ENCODE peak calls at places on chromosomes 2 and 18, in ten cellular contexts. E is SJSA1, F is BJ, R is OCI-LY7, C is HAP-1, I is brain microvascular endothelial cell, G is right cardiac atrium, H is AG04449, P is lower leg skin, U is ovary. S is an unnamed sample.

GRCh38 chr2:63849381-63850203 is 7.9 kb downstream of the UGP2 start:
- DNase-seq in E (peak), F (peak), R (no peak), C (peak), I (no peak), G (no peak), H (no peak), P (no peak), U (no peak), S (no peak)

GRCh38 chr2:240930631-240931318 is 24.6 kb downstream of the CROCC2 start:
- DNase-seq in E (no peak), F (no peak), R (no peak), C (no peak), I (no peak), G (no peak), H (no peak), P (peak), U (peak), S (no peak)

GRCh38 chr2:52613064-52613463 is 1154.5 kb upstream of the CHAC2 start:
- DNase-seq in E (no peak), F (no peak), R (no peak), C (no peak), I (no peak), G (no peak), H (no peak), P (no peak), U (no peak), S (no peak)

GRCh38 chr2:227433171-227433570 is 38.8 kb upstream of the AGFG1 start:
- DNase-seq in E (no peak), F (no peak), R (no peak), C (no peak), I (no peak), G (no peak), H (no peak), P (no peak), U (no peak), S (no peak)

GRCh38 chr18:60413944-60414547 is 41.5 kb upstream of the MC4R start:
- DNase-seq in E (no peak), F (no peak), R (peak), C (peak), I (no peak), G (no peak), H (no peak), P (no peak), U (no peak), S (no peak)

GRCh38 chr2:227990937-227991336 is 119.5 kb downstream of the DAW1 start:
- DNase-seq in E (no peak), F (no peak), R (no peak), C (no peak), I (no peak), G (no peak), H (no peak), P (no peak), U (no peak), S (no peak)

GRCh38 chr2:5673861-5674240 is 18.3 kb upstream of the SOX11 start:
- DNase-seq in E (no peak), F (no peak), R (no peak), C (no peak), I (peak), G (no peak), H (no peak), P (no peak), U (no peak), S (no peak)

GRCh38 chr2:239889641-239890055 is 135.5 kb downstream of the NDUFA10 start:
- DNase-seq in E (no peak), F (no peak), R (no peak), C (no peak), I (no peak), G (no peak), H (no peak), P (peak), U (no peak), S (peak)

GRCh38 chr2:39202639-39203369 is 41.0 kb downstream of the CDKL4 start:
- DNase-seq in E (no peak), F (no peak), R (no peak), C (peak), I (peak), G (no peak), H (no peak), P (no peak), U (no peak), S (no peak)

GRCh38 chr2:222336442-222336841 is 37.6 kb upstream of the PAX3 start:
- DNase-seq in E (no peak), F (no peak), R (no peak), C (no peak), I (no peak), G (no peak), H (no peak), P (no peak), U (no peak), S (no peak)

GRCh38 chr2:871175-871727 is 79.4 kb upstream of the SNTG2 start:
- DNase-seq in E (no peak), F (no peak), R (no peak), C (no peak), I (no peak), G (no peak), H (no peak), P (peak), U (no peak), S (no peak)

GRCh38 chr2:203751886-203752285 is 45.4 kb downstream of the CD28 start:
- DNase-seq in E (no peak), F (no peak), R (no peak), C (no peak), I (no peak), G (no peak), H (no peak), P (no peak), U (no peak), S (no peak)

GRCh38 chr2:23411752-23412431 is 26.9 kb downstream of the KLHL29 start:
- DNase-seq in E (peak), F (peak), R (no peak), C (no peak), I (peak), G (no peak), H (peak), P (peak), U (no peak), S (no peak)

GRCh38 chr2:112622528-112622849 is 23.2 kb upstream of the SLC20A1 start:
- DNase-seq in E (no peak), F (peak), R (no peak), C (no peak), I (peak), G (no peak), H (peak), P (peak), U (no peak), S (no peak)

GRCh38 chr2:26691881-26692813 is at the start of gene KCNK3:
- DNase-seq in E (no peak), F (no peak), R (no peak), C (peak), I (no peak), G (peak), H (no peak), P (no peak), U (peak), S (peak)

GRCh38 chr18:42338683-42339082 is 383.6 kb downstream of the PIK3C3 start:
- DNase-seq in E (no peak), F (no peak), R (no peak), C (peak), I (no peak), G (no peak), H (no peak), P (no peak), U (no peak), S (no peak)

GRCh38 chr18:9643549-9643948 is 29.2 kb upstream of the PPP4R1 start:
- DNase-seq in E (peak), F (peak), R (no peak), C (peak), I (peak), G (no peak), H (peak), P (no peak), U (no peak), S (no peak)

GRCh38 chr2:94759211-94759610 is 112.0 kb upstream of the TEKT4 start:
- DNase-seq in E (no peak), F (no peak), R (peak), C (no peak), I (no peak), G (no peak), H (no peak), P (no peak), U (no peak), S (no peak)

GRCh38 chr2:108607706-108608301 is 73.5 kb downstream of the LIMS1 start:
- DNase-seq in E (peak), F (no peak), R (peak), C (peak), I (no peak), G (peak), H (no peak), P (no peak), U (no peak), S (no peak)

GRCh38 chr2:8452979-8453903 is 228.6 kb upstream of the ID2 start:
- DNase-seq in E (no peak), F (no peak), R (no peak), C (no peak), I (no peak), G (no peak), H (no peak), P (peak), U (no peak), S (no peak)

GRCh38 chr18:31680836-31681568 is 3.4 kb downstream of the B4GALT6 start:
- DNase-seq in E (no peak), F (no peak), R (peak), C (no peak), I (no peak), G (no peak), H (no peak), P (no peak), U (no peak), S (no peak)

GRCh38 chr18:2410688-2411087 is 160.6 kb downstream of the METTL4 start:
- DNase-seq in E (no peak), F (no peak), R (no peak), C (no peak), I (peak), G (no peak), H (no peak), P (no peak), U (no peak), S (no peak)

GRCh38 chr2:28338754-28339325 is 53.8 kb upstream of the FOSL2 start:
- DNase-seq in E (peak), F (no peak), R (no peak), C (no peak), I (no peak), G (peak), H (no peak), P (no peak), U (no peak), S (peak)

GRCh38 chr2:1032030-1032429 is 81.4 kb downstream of the SNTG2 start:
- DNase-seq in E (no peak), F (no peak), R (no peak), C (no peak), I (no peak), G (no peak), H (no peak), P (no peak), U (no peak), S (no peak)

GRCh38 chr2:241214209-241214608 is 25.7 kb downstream of the ANO7 start:
- DNase-seq in E (no peak), F (no peak), R (no peak), C (no peak), I (no peak), G (peak), H (no peak), P (no peak), U (no peak), S (no peak)

GRCh38 chr2:84946204-84947009 is 24.6 kb upstream of the KCMF1 start:
- DNase-seq in E (peak), F (peak), R (peak), C (no peak), I (peak), G (no peak), H (no peak), P (no peak), U (no peak), S (peak)

GRCh38 chr2:178908810-178909209 is 101.6 kb upstream of the TTN start:
- DNase-seq in E (no peak), F (no peak), R (no peak), C (no peak), I (no peak), G (no peak), H (no peak), P (no peak), U (no peak), S (no peak)

GRCh38 chr2:1968988-1969700 is 224.8 kb upstream of the PXDN start:
- DNase-seq in E (no peak), F (no peak), R (no peak), C (no peak), I (no peak), G (no peak), H (no peak), P (peak), U (no peak), S (no peak)

GRCh38 chr18:58529714-58530354 is 99.1 kb downstream of the ALPK2 start:
- DNase-seq in E (peak), F (no peak), R (peak), C (peak), I (peak), G (peak), H (no peak), P (peak), U (no peak), S (no peak)

DNA sequence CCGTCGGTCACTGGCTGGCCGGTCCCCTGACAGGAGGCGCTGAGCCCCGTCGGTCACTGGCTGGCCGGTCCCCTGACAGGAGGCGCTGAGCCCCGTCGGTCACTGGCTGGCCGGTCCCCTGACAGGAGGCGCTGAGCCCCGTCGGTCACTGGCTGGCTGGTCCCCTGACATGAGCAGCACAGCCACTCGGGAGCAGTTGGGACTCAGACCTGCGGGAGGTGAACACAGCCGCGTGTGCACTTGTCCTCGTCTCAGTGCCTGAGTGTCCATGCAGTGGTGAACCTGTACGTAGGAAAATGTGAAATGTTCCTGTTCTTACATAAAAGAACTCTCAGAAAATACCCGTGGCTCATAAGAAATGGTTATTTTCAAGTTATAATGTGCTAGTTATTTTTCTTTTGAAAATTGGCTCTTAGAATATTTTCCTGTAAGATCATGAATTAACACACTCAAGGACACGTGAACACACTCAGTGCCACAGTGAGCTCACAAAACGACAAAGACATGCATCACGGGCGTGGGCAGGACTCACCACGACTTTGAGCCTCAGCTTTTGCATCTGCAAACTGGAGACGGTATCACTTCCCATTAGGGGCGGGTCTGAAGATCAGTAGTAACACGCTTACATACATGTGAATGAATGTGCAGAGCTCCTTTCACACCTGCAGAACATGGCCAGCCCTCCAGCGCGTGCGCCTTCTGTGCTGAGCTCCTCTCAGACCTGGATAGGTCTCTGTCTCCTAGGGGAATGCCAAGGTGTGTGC is 21.1 kb upstream of the NFATC1 start:
- DNase-seq in E (no peak), F (no peak), R (no peak), C (no peak), I (no peak), G (no peak), H (no peak), P (peak), U (no peak), S (no peak)
- H3K4me3 ChIP-seq in E (no peak), F (no peak), R (no peak), C (no peak), I (no peak), G (no peak), H (no peak), P (no peak), U (no peak), S (no peak)

GRCh38 chr2:144550084-144550483 is 30.2 kb upstream of the ZEB2 start:
- DNase-seq in E (no peak), F (no peak), R (no peak), C (no peak), I (no peak), G (no peak), H (no peak), P (no peak), U (no peak), S (no peak)
- H3K4me3 ChIP-seq in E (no peak), F (no peak), R (no peak), C (no peak), I (no peak), G (no peak), H (no peak), P (no peak), U (no peak), S (no peak)

DNA sequence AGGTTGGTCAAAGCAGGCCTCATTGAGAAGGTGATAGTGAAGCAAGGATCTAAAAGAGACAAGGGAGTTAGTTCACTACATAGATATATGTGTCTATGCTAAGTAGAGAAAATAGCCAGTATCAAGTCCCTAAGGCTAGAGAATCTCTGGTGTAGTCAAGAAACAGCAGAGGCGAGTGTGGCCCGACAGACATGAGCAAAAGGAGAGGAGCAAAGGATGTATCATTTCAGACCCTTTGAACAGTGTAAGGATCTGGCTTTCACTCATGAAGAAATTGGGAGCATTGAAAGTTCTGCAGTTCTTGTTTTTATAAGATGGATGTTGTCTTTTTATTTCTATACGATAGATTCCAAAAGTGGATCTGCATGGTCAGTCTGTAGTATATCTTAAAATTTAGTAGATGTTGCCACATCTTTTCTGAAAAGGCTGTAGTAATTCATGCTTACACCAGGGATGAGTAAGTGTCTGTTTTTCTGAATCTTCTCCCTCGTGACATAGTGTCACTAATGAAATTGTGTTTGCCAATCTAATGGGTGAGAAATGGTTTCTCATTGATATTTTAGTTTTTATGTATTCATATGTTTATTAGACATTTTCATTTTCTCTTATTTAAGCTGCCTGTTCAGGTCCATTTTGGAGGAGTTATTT is 18.8 kb downstream of the SP100 start:
- DNase-seq in E (no peak), F (no peak), R (no peak), C (no peak), I (no peak), G (no peak), H (no peak), P (no peak), U (no peak), S (no peak)
- H3K4me3 ChIP-seq in E (no peak), F (no peak), R (no peak), C (no peak), I (no peak), G (no peak), H (no peak), P (no peak), U (no peak), S (no peak)

DNA sequence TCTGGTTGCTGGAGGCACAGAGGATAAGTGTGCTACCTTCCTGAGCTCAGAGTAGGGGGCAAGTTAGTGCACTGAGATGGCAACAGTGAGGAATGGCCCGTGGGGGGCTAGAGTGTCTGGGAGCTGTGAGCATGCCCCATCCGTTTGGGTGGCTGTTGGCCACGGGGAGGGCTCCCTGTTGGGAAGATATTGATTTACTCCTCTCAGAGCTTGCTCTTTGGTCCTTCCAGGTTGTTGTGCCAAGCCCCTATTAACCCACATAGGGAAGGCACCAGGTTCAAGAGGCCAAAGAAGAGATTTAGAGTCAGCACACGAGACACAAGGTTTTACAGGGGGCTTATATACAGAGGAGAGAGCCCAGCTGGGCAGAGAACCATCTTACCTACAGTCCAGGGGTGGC is 318.8 kb downstream of the TSN start:
- DNase-seq in E (no peak), F (no peak), R (no peak), C (no peak), I (no peak), G (no peak), H (no peak), P (no peak), U (no peak), S (no peak)
- H3K4me3 ChIP-seq in E (no peak), F (no peak), R (no peak), C (no peak), I (no peak), G (no peak), H (no peak), P (no peak), U (no peak), S (no peak)

GRCh38 chr2:161136696-161137324 is 23.4 kb upstream of the TANK start:
- DNase-seq in E (peak), F (no peak), R (peak), C (no peak), I (peak), G (no peak), H (no peak), P (no peak), U (no peak), S (no peak)

GRCh38 chr2:161141033-161141432 is 19.2 kb upstream of the TANK start:
- DNase-seq in E (no peak), F (no peak), R (no peak), C (no peak), I (no peak), G (no peak), H (no peak), P (no peak), U (no peak), S (no peak)

GRCh38 chr2:161139098-161139987 is 20.9 kb upstream of the TANK start:
- DNase-seq in E (peak), F (no peak), R (no peak), C (no peak), I (peak), G (no peak), H (no peak), P (no peak), U (no peak), S (no peak)

GRCh38 chr2:161136194-161136593 is 24.0 kb upstream of the TANK start:
- DNase-seq in E (peak), F (no peak), R (peak), C (no peak), I (no peak), G (no peak), H (no peak), P (no peak), U (no peak), S (no peak)

DNA sequence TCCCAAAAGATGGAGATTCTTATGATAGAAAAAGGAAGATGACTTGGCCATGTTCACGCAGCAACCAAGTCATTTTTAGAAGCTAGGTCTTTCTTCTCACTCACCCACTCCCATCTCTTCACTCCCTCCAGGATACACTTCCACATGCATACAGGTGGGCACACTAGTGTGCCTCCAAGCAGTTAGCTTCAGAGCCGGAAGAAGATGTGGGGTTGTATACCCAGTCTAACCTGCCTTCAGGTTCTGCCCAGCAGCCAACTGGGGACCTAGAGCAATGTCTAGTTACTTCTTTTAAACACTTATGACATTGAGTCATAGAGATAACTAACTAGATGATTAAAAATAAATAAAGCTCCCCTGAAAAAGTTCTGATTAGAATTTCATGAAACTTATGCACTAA is 21.8 kb upstream of the TANK start:
- DNase-seq in E (peak), F (no peak), R (peak), C (no peak), I (no peak), G (no peak), H (no peak), P (no peak), U (no peak), S (no peak)
- H3K4me3 ChIP-seq in E (no peak), F (no peak), R (peak), C (no peak), I (no peak), G (peak), H (no peak), P (no peak), U (no peak), S (no peak)

GRCh38 chr18:63207154-63207790 is 112.3 kb downstream of the BCL2 start:
- DNase-seq in E (no peak), F (no peak), R (peak), C (no peak), I (no peak), G (no peak), H (no peak), P (no peak), U (no peak), S (no peak)
- H3K4me3 ChIP-seq in E (no peak), F (no peak), R (peak), C (no peak), I (no peak), G (no peak), H (no peak), P (no peak), U (no peak), S (no peak)

DNA sequence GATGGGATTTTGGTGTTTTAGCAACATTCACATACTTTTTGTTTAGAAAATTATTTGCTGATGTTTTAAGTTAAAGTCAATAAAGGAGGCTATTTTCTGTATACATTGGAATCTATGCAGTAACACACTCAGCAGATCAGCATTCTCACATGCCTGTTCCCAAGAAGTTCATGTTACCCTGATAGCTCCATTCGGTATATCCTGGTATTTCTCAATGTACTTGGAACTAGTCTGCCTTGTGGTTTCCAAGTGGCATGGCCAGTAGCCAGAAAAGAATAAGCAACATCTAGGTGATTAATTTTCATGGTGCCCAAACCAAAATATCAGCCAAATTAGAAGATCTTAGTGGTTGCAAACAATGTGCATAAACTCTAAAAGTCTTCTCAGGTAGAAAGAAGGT is 5.2 kb upstream of the NCAPH start:
- DNase-seq in E (no peak), F (no peak), R (no peak), C (no peak), I (no peak), G (no peak), H (peak), P (no peak), U (no peak), S (no peak)
- H3K4me3 ChIP-seq in E (no peak), F (no peak), R (no peak), C (no peak), I (no peak), G (no peak), H (no peak), P (no peak), U (no peak), S (no peak)

S was measured in kidney.